ENCODE peak calls at places on chromosome 9, in seven cellular contexts. One of them, this sample, is unnamed. For H3K4me1, the result is how much of the 10 kb centered on the place peaks cover.

GRCh38 chr9:129497064-129497836 is 123.7 kb downstream of the C9orf50 start:
- DNase-seq in lower lobe of right lung: no peak
- DNase-seq in effector memory CD4-positive, alpha-beta T cell: no peak
- DNase-seq in neuronal stem cell: no peak
- DNase-seq in kidney: peak
- DNase-seq in body of pancreas: peak
- DNase-seq in HCT116: no peak
- DNase-seq in this sample: no peak

GRCh38 chr9:118209343-118209742 is 505.1 kb downstream of the TLR4 start:
- DNase-seq in body of pancreas: no peak
- DNase-seq in lower lobe of right lung: no peak
- DNase-seq in kidney: no peak
- DNase-seq in effector memory CD4-positive, alpha-beta T cell: no peak
- DNase-seq in HCT116: no peak
- DNase-seq in neuronal stem cell: no peak
- DNase-seq in this sample: no peak

GRCh38 chr9:84703793-84704192 is 34.3 kb downstream of the NTRK2 start:
- DNase-seq in neuronal stem cell: no peak
- DNase-seq in body of pancreas: no peak
- DNase-seq in kidney: no peak
- DNase-seq in effector memory CD4-positive, alpha-beta T cell: no peak
- DNase-seq in HCT116: no peak
- DNase-seq in lower lobe of right lung: no peak
- DNase-seq in this sample: no peak

GRCh38 chr9:130731355-130731754 is 37.8 kb downstream of the EXOSC2 start:
- DNase-seq in lower lobe of right lung: no peak
- DNase-seq in effector memory CD4-positive, alpha-beta T cell: no peak
- DNase-seq in kidney: no peak
- DNase-seq in neuronal stem cell: no peak
- DNase-seq in body of pancreas: no peak
- DNase-seq in HCT116: no peak
- DNase-seq in this sample: no peak

GRCh38 chr9:6109986-6110385 is 94.6 kb upstream of the RANBP6 start:
- DNase-seq in lower lobe of right lung: no peak
- DNase-seq in body of pancreas: no peak
- DNase-seq in effector memory CD4-positive, alpha-beta T cell: no peak
- DNase-seq in HCT116: no peak
- DNase-seq in neuronal stem cell: no peak
- DNase-seq in kidney: no peak
- DNase-seq in this sample: no peak

GRCh38 chr9:87497604-87498045 is at the start of gene DAPK1:
- DNase-seq in neuronal stem cell: peak
- DNase-seq in effector memory CD4-positive, alpha-beta T cell: no peak
- DNase-seq in kidney: peak
- DNase-seq in lower lobe of right lung: peak
- DNase-seq in HCT116: peak
- DNase-seq in body of pancreas: peak
- DNase-seq in this sample: no peak

GRCh38 chr9:74555015-74555414 is 57.9 kb downstream of the RORB start:
- DNase-seq in kidney: no peak
- DNase-seq in HCT116: no peak
- DNase-seq in neuronal stem cell: no peak
- DNase-seq in effector memory CD4-positive, alpha-beta T cell: no peak
- DNase-seq in lower lobe of right lung: no peak
- DNase-seq in body of pancreas: peak
- DNase-seq in this sample: no peak

GRCh38 chr9:36772449-36773370 is 200.0 kb downstream of the MELK start:
- DNase-seq in effector memory CD4-positive, alpha-beta T cell: no peak
- DNase-seq in neuronal stem cell: no peak
- DNase-seq in HCT116: no peak
- DNase-seq in kidney: no peak
- DNase-seq in lower lobe of right lung: no peak
- DNase-seq in body of pancreas: no peak
- DNase-seq in this sample: no peak

GRCh38 chr9:131347376-131348020 is 46.4 kb upstream of the PRRC2B start:
- DNase-seq in kidney: peak
- DNase-seq in lower lobe of right lung: peak
- DNase-seq in body of pancreas: no peak
- DNase-seq in neuronal stem cell: no peak
- DNase-seq in HCT116: no peak
- DNase-seq in effector memory CD4-positive, alpha-beta T cell: no peak
- DNase-seq in this sample: no peak

GRCh38 chr9:108382267-108382666 is 473.5 kb downstream of the ACTL7B start:
- DNase-seq in body of pancreas: peak
- DNase-seq in lower lobe of right lung: no peak
- DNase-seq in effector memory CD4-positive, alpha-beta T cell: no peak
- DNase-seq in HCT116: no peak
- DNase-seq in kidney: no peak
- DNase-seq in neuronal stem cell: no peak
- DNase-seq in this sample: no peak

GRCh38 chr9:136726118-136726517 is 13.7 kb downstream of the DIPK1B start:
- DNase-seq in HCT116: no peak
- DNase-seq in effector memory CD4-positive, alpha-beta T cell: no peak
- DNase-seq in kidney: no peak
- DNase-seq in lower lobe of right lung: no peak
- DNase-seq in body of pancreas: no peak
- DNase-seq in neuronal stem cell: no peak
- DNase-seq in this sample: no peak

GRCh38 chr9:37200572-37201005 is 80.2 kb downstream of the ZCCHC7 start:
- DNase-seq in kidney: no peak
- DNase-seq in neuronal stem cell: no peak
- DNase-seq in body of pancreas: no peak
- DNase-seq in effector memory CD4-positive, alpha-beta T cell: no peak
- DNase-seq in lower lobe of right lung: no peak
- DNase-seq in HCT116: no peak
- DNase-seq in this sample: no peak

GRCh38 chr9:136808781-136809158 is 1.0 kb downstream of the RABL6 start:
- DNase-seq in effector memory CD4-positive, alpha-beta T cell: no peak
- DNase-seq in kidney: no peak
- DNase-seq in neuronal stem cell: no peak
- DNase-seq in body of pancreas: no peak
- DNase-seq in HCT116: no peak
- DNase-seq in lower lobe of right lung: peak
- DNase-seq in this sample: no peak

GRCh38 chr9:128390813-128391711 is 19.9 kb downstream of the URM1 start:
- DNase-seq in kidney: no peak
- DNase-seq in HCT116: no peak
- DNase-seq in body of pancreas: no peak
- DNase-seq in effector memory CD4-positive, alpha-beta T cell: no peak
- DNase-seq in neuronal stem cell: no peak
- DNase-seq in lower lobe of right lung: no peak
- DNase-seq in this sample: no peak

GRCh38 chr9:111828193-111828592 is 33.5 kb upstream of the SHOC1 start:
- DNase-seq in neuronal stem cell: no peak
- DNase-seq in HCT116: no peak
- DNase-seq in kidney: no peak
- DNase-seq in lower lobe of right lung: no peak
- DNase-seq in effector memory CD4-positive, alpha-beta T cell: no peak
- DNase-seq in body of pancreas: peak
- DNase-seq in this sample: no peak

GRCh38 chr9:32572900-32573523 is at the start of gene NDUFB6:
- DNase-seq in body of pancreas: peak
- DNase-seq in effector memory CD4-positive, alpha-beta T cell: peak
- DNase-seq in kidney: peak
- DNase-seq in HCT116: peak
- DNase-seq in neuronal stem cell: peak
- DNase-seq in lower lobe of right lung: peak
- DNase-seq in this sample: peak

GRCh38 chr9:37028425-37029031 is 5.5 kb downstream of the PAX5 start:
- DNase-seq in HCT116: no peak
- DNase-seq in effector memory CD4-positive, alpha-beta T cell: no peak
- DNase-seq in neuronal stem cell: no peak
- DNase-seq in kidney: no peak
- DNase-seq in body of pancreas: no peak
- DNase-seq in lower lobe of right lung: no peak
- DNase-seq in this sample: no peak

GRCh38 chr9:24257726-24258125 is 288.0 kb downstream of the IZUMO3 start:
- DNase-seq in body of pancreas: no peak
- DNase-seq in lower lobe of right lung: no peak
- DNase-seq in neuronal stem cell: no peak
- DNase-seq in HCT116: no peak
- DNase-seq in kidney: no peak
- DNase-seq in effector memory CD4-positive, alpha-beta T cell: no peak
- DNase-seq in this sample: no peak

GRCh38 chr9:3956081-3956701 is 343.7 kb downstream of the GLIS3 start:
- DNase-seq in HCT116: no peak
- DNase-seq in lower lobe of right lung: no peak
- DNase-seq in neuronal stem cell: no peak
- DNase-seq in effector memory CD4-positive, alpha-beta T cell: no peak
- DNase-seq in body of pancreas: no peak
- DNase-seq in kidney: no peak
- DNase-seq in this sample: no peak

GRCh38 chr9:76676857-76677256 is 87.4 kb upstream of the PCA3 start:
- DNase-seq in HCT116: no peak
- DNase-seq in kidney: no peak
- DNase-seq in effector memory CD4-positive, alpha-beta T cell: no peak
- DNase-seq in body of pancreas: no peak
- DNase-seq in neuronal stem cell: no peak
- DNase-seq in lower lobe of right lung: no peak
- DNase-seq in this sample: no peak

GRCh38 chr9:26271495-26272122 is 593.4 kb upstream of the TUSC1 start:
- DNase-seq in effector memory CD4-positive, alpha-beta T cell: no peak
- DNase-seq in HCT116: no peak
- DNase-seq in kidney: no peak
- DNase-seq in neuronal stem cell: no peak
- DNase-seq in lower lobe of right lung: no peak
- DNase-seq in body of pancreas: no peak
- DNase-seq in this sample: no peak

GRCh38 chr9:113509463-113509862 is 45.9 kb downstream of the RGS3 start:
- DNase-seq in neuronal stem cell: no peak
- DNase-seq in effector memory CD4-positive, alpha-beta T cell: no peak
- DNase-seq in HCT116: no peak
- DNase-seq in kidney: no peak
- DNase-seq in lower lobe of right lung: no peak
- DNase-seq in body of pancreas: no peak
- DNase-seq in this sample: no peak

GRCh38 chr9:20564650-20565049 is 57.6 kb downstream of the MLLT3 start:
- DNase-seq in body of pancreas: no peak
- DNase-seq in kidney: no peak
- DNase-seq in lower lobe of right lung: no peak
- DNase-seq in effector memory CD4-positive, alpha-beta T cell: no peak
- DNase-seq in HCT116: no peak
- DNase-seq in neuronal stem cell: no peak
- DNase-seq in this sample: no peak

GRCh38 chr9:28782630-28783029 is 1209.3 kb upstream of the C9orf72 start:
- DNase-seq in lower lobe of right lung: no peak
- DNase-seq in HCT116: no peak
- DNase-seq in kidney: no peak
- DNase-seq in neuronal stem cell: no peak
- DNase-seq in body of pancreas: no peak
- DNase-seq in effector memory CD4-positive, alpha-beta T cell: no peak
- DNase-seq in this sample: no peak

GRCh38 chr9:95296761-95297160 is 20.7 kb downstream of the FANCC start:
- DNase-seq in HCT116: no peak
- DNase-seq in kidney: no peak
- DNase-seq in effector memory CD4-positive, alpha-beta T cell: no peak
- DNase-seq in neuronal stem cell: no peak
- DNase-seq in body of pancreas: no peak
- DNase-seq in lower lobe of right lung: no peak
- DNase-seq in this sample: no peak

GRCh38 chr9:107183176-107183575 is 99.9 kb upstream of the RAD23B start:
- DNase-seq in effector memory CD4-positive, alpha-beta T cell: no peak
- DNase-seq in body of pancreas: no peak
- DNase-seq in kidney: no peak
- DNase-seq in lower lobe of right lung: no peak
- DNase-seq in neuronal stem cell: no peak
- DNase-seq in HCT116: no peak
- DNase-seq in this sample: no peak
- H3K4me1 ChIP-seq in effector memory CD4-positive, alpha-beta T cell: under half
- H3K4me1 ChIP-seq in body of pancreas: under half
- H3K4me1 ChIP-seq in kidney: under half
- H3K4me1 ChIP-seq in lower lobe of right lung: under half
- H3K4me1 ChIP-seq in neuronal stem cell: under half
- H3K4me1 ChIP-seq in HCT116: under half
- H3K4me1 ChIP-seq in this sample: under half

GRCh38 chr9:69342769-69343168 is 17.8 kb downstream of the ENTREP1 start:
- DNase-seq in kidney: no peak
- DNase-seq in lower lobe of right lung: no peak
- DNase-seq in HCT116: no peak
- DNase-seq in body of pancreas: no peak
- DNase-seq in effector memory CD4-positive, alpha-beta T cell: no peak
- DNase-seq in neuronal stem cell: no peak
- DNase-seq in this sample: no peak
- H3K4me1 ChIP-seq in kidney: under half
- H3K4me1 ChIP-seq in lower lobe of right lung: under half
- H3K4me1 ChIP-seq in HCT116: under half
- H3K4me1 ChIP-seq in body of pancreas: under half
- H3K4me1 ChIP-seq in effector memory CD4-positive, alpha-beta T cell: under half
- H3K4me1 ChIP-seq in neuronal stem cell: under half
- H3K4me1 ChIP-seq in this sample: under half

GRCh38 chr9:99115947-99116543 is 11.1 kb downstream of the TGFBR1 start:
- DNase-seq in effector memory CD4-positive, alpha-beta T cell: no peak
- DNase-seq in lower lobe of right lung: no peak
- DNase-seq in HCT116: no peak
- DNase-seq in kidney: no peak
- DNase-seq in body of pancreas: no peak
- DNase-seq in neuronal stem cell: no peak
- DNase-seq in this sample: no peak

GRCh38 chr9:99112750-99113417 is 8.0 kb downstream of the TGFBR1 start:
- DNase-seq in HCT116: no peak
- DNase-seq in neuronal stem cell: no peak
- DNase-seq in kidney: no peak
- DNase-seq in effector memory CD4-positive, alpha-beta T cell: peak
- DNase-seq in lower lobe of right lung: no peak
- DNase-seq in body of pancreas: no peak
- DNase-seq in this sample: no peak

GRCh38 chr9:99114846-99115500 is 10.1 kb downstream of the TGFBR1 start:
- DNase-seq in kidney: no peak
- DNase-seq in body of pancreas: no peak
- DNase-seq in effector memory CD4-positive, alpha-beta T cell: no peak
- DNase-seq in neuronal stem cell: no peak
- DNase-seq in lower lobe of right lung: no peak
- DNase-seq in HCT116: no peak
- DNase-seq in this sample: no peak

GRCh38 chr9:99114049-99114440 is 9.1 kb downstream of the TGFBR1 start:
- DNase-seq in lower lobe of right lung: no peak
- DNase-seq in effector memory CD4-positive, alpha-beta T cell: no peak
- DNase-seq in kidney: no peak
- DNase-seq in neuronal stem cell: no peak
- DNase-seq in body of pancreas: no peak
- DNase-seq in HCT116: no peak
- DNase-seq in this sample: no peak

GRCh38 chr9:99113418-99114048 is 8.6 kb downstream of the TGFBR1 start:
- DNase-seq in effector memory CD4-positive, alpha-beta T cell: no peak
- DNase-seq in neuronal stem cell: no peak
- DNase-seq in lower lobe of right lung: no peak
- DNase-seq in kidney: no peak
- DNase-seq in HCT116: no peak
- DNase-seq in body of pancreas: no peak
- DNase-seq in this sample: no peak
- H3K4me1 ChIP-seq in effector memory CD4-positive, alpha-beta T cell: under half
- H3K4me1 ChIP-seq in neuronal stem cell: under half
- H3K4me1 ChIP-seq in lower lobe of right lung: half or more
- H3K4me1 ChIP-seq in kidney: under half
- H3K4me1 ChIP-seq in HCT116: under half
- H3K4me1 ChIP-seq in body of pancreas: under half
- H3K4me1 ChIP-seq in this sample: under half

DNA sequence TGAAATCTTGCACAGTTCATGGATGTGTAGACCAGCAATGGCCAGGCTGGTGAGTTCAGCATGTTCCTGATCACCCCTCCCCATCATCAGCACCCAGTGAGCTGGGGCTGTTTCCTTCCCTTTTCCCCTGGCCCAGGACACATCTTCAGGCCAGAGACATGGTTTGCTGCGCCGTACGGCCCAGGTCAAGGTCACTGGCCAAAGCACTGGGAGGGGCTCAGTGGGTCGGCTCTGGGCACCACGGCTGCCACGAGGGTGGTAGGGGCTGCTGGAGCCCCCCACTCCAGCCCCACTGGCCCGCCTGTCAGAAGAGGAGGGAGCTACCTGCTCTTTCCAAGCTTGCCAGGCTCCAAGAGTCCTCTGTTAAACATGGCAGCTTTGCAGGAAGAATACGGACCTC is 55.9 kb downstream of the SEMA4D start:
- DNase-seq in neuronal stem cell: no peak
- DNase-seq in effector memory CD4-positive, alpha-beta T cell: no peak
- DNase-seq in kidney: peak
- DNase-seq in lower lobe of right lung: no peak
- DNase-seq in HCT116: no peak
- DNase-seq in body of pancreas: no peak
- DNase-seq in this sample: no peak
- H3K4me1 ChIP-seq in neuronal stem cell: under half
- H3K4me1 ChIP-seq in effector memory CD4-positive, alpha-beta T cell: half or more
- H3K4me1 ChIP-seq in kidney: under half
- H3K4me1 ChIP-seq in lower lobe of right lung: under half
- H3K4me1 ChIP-seq in HCT116: under half
- H3K4me1 ChIP-seq in body of pancreas: under half
- H3K4me1 ChIP-seq in this sample: under half